ENCODE peak calls at places on chromosomes 6 and 20, in five cellular contexts. P is GM13976, M is mucosa of descending colon, G is Calu3, T is osteocyte. Y is an unnamed sample.

GRCh38 chr6:82380566-82381185 is 17.1 kb downstream of the TPBG start:
- DNase-seq in P (no peak), M (no peak), G (no peak), T (no peak), Y (no peak)

GRCh38 chr20:34536798-34537394 is 20.7 kb downstream of the DYNLRB1 start:
- DNase-seq in P (no peak), M (peak), G (no peak), T (no peak), Y (no peak)

GRCh38 chr6:72621243-72622093 is at the start of gene KCNQ5:
- DNase-seq in P (peak), M (peak), G (peak), T (no peak), Y (no peak)

GRCh38 chr20:58892126-58892931 is 39.8 kb downstream of the GNAS start:
- DNase-seq in P (peak), M (peak), G (peak), T (peak), Y (peak)

GRCh38 chr6:112331306-112331705 is 15.8 kb upstream of the RFPL4B start:
- DNase-seq in P (no peak), M (no peak), G (no peak), T (no peak), Y (peak)

GRCh38 chr20:6626805-6627204 is 140.7 kb upstream of the BMP2 start:
- DNase-seq in P (no peak), M (no peak), G (no peak), T (no peak), Y (no peak)

GRCh38 chr6:42168650-42169049 is 4.5 kb upstream of the GUCA1A start:
- DNase-seq in P (no peak), M (no peak), G (no peak), T (no peak), Y (peak)

GRCh38 chr6:3849681-3850450 is 693 bp downstream of the FAM50B start:
- DNase-seq in P (peak), M (peak), G (no peak), T (no peak), Y (no peak)

GRCh38 chr6:168929871-168930450 is 323.7 kb downstream of the THBS2 start:
- DNase-seq in P (no peak), M (no peak), G (no peak), T (peak), Y (no peak)

GRCh38 chr20:6502219-6502618 is 265.3 kb upstream of the BMP2 start:
- DNase-seq in P (no peak), M (no peak), G (no peak), T (no peak), Y (no peak)

GRCh38 chr6:91341473-91341872 is 754.6 kb upstream of the MAP3K7 start:
- DNase-seq in P (no peak), M (no peak), G (no peak), T (no peak), Y (no peak)

GRCh38 chr6:11231564-11232176 is 798 bp downstream of the NEDD9 start:
- DNase-seq in P (no peak), M (no peak), G (no peak), T (no peak), Y (no peak)

GRCh38 chr20:688809-689208 is 13.2 kb upstream of the SCRT2 start:
- DNase-seq in P (no peak), M (no peak), G (no peak), T (no peak), Y (no peak)

GRCh38 chr6:121780325-121781313 is 345.2 kb downstream of the GJA1 start:
- DNase-seq in P (no peak), M (peak), G (no peak), T (no peak), Y (peak)

GRCh38 chr6:167077241-167077932 is 45.5 kb upstream of the CCR6 start:
- DNase-seq in P (no peak), M (no peak), G (no peak), T (no peak), Y (no peak)

GRCh38 chr20:14913896-14914295 is 576.5 kb upstream of the FLRT3 start:
- DNase-seq in P (no peak), M (no peak), G (no peak), T (no peak), Y (no peak)

GRCh38 chr6:20708367-20709124 is 174.3 kb downstream of the CDKAL1 start:
- DNase-seq in P (peak), M (no peak), G (no peak), T (no peak), Y (no peak)

DNA sequence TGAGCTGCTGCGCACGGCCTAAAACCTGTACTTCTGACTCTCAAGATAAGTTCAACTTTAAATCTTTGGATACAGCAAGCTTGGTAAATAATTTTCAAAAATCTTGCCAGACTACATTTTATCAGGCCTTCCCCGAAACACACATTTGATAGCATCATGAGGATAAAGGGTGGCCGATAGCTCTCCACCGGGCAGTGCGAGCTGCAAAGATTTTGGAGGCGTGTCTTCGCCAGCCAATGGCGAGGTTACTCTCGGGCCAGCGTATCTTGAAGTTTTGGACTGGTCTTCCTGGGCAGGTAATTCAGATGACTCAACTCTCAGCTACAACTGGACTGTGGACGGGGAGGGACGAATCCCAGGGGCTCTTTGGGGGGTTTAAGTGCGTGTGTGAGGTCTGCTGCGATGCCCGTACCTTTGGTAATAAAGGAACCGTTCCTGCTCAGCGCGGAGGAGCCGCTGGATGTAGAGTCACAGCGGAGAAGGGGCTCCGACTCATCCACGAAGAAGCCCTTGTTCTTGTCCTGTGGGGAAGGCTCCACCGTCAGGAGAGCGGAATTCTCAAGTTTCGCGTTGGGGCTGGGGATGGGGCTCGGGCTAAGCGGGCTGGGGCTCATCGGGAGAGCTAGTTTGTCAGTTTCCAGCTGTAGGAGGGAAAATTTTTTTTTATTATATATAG is 75.3 kb downstream of the TNFRSF21 start:
- DNase-seq in P (no peak), M (no peak), G (peak), T (no peak), Y (no peak)
- TF ChIP-seq CTCF in P (no peak), M (no peak), G (no peak), T (no peak), Y (no peak)

GRCh38 chr20:62663484-62664315 is 21.4 kb downstream of the SLCO4A1 start:
- DNase-seq in P (no peak), M (no peak), G (no peak), T (no peak), Y (no peak)
- TF ChIP-seq CTCF in P (no peak), M (no peak), G (no peak), T (no peak), Y (no peak)

GRCh38 chr6:163218361-163218894 is 196.1 kb upstream of the QKI start:
- DNase-seq in P (no peak), M (no peak), G (no peak), T (no peak), Y (no peak)
- TF ChIP-seq CTCF in P (no peak), M (no peak), G (no peak), T (no peak), Y (no peak)

GRCh38 chr20:36399147-36399968 is 93.2 kb downstream of the DLGAP4 start:
- DNase-seq in P (peak), M (no peak), G (peak), T (no peak), Y (no peak)
- TF ChIP-seq CTCF in P (peak), M (no peak), G (peak), T (peak), Y (peak)

GRCh38 chr20:56200456-56200855 is 48.1 kb upstream of the MC3R start:
- DNase-seq in P (no peak), M (no peak), G (no peak), T (no peak), Y (no peak)
- TF ChIP-seq CTCF in P (no peak), M (no peak), G (peak), T (no peak), Y (peak)

GRCh38 chr20:25622450-25623224 is 1.2 kb downstream of the NANP start:
- DNase-seq in P (no peak), M (no peak), G (no peak), T (no peak), Y (no peak)
- TF ChIP-seq CTCF in P (no peak), M (no peak), G (no peak), T (no peak), Y (no peak)

GRCh38 chr6:79186564-79186963 is 47.9 kb downstream of the HMGN3 start:
- DNase-seq in P (no peak), M (no peak), G (no peak), T (no peak), Y (no peak)
- TF ChIP-seq CTCF in P (no peak), M (no peak), G (no peak), T (no peak), Y (no peak)

DNA sequence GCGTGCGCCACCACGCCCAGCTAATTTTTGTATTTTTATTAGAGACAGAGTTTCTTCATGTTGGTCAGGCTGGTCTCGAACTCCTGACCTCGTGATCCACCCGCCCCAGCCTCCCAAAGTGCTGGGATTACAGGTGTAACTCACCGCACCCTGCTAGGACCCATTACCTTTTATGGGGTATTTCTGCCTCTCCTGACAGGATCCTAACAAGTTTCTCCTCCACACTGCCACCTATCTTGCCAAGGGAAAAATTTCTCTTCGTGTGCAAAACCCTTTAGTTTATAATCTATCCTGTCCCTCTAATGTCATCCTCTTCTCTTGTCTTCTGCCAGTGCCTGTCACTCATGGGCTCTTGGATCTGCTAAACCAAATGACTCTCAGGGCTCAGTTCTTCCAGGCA is 1.9 kb downstream of the STMND1 start:
- DNase-seq in P (no peak), M (no peak), G (no peak), T (no peak), Y (peak)
- TF ChIP-seq CTCF in P (no peak), M (no peak), G (no peak), T (no peak), Y (peak)

GRCh38 chr20:45374101-45374467 is 4.0 kb downstream of the TP53TG5 start:
- DNase-seq in P (no peak), M (no peak), G (no peak), T (peak), Y (no peak)
- TF ChIP-seq CTCF in P (no peak), M (no peak), G (no peak), T (no peak), Y (no peak)